ENCODE peak calls at places on chromosomes 6 and 20, in seven cellular contexts. K is GM13977, N is endothelial cell, U is uterus, A is thyroid gland, V is left lung, B is HFFc6. L is an unnamed sample.

GRCh38 chr6:12761376-12762115 is 45.0 kb downstream of the PHACTR1 start:
- DNase-seq in K (no peak), N (no peak), U (no peak), A (no peak), V (no peak), B (peak; percentile 95), L (no peak)

GRCh38 chr6:7644394-7644793 is 54.4 kb downstream of the SNRNP48 start:
- DNase-seq in K (no peak), N (no peak), U (no peak), A (no peak), V (no peak), B (no peak), L (no peak)

GRCh38 chr6:161169690-161170089 is 104.2 kb downstream of the AGPAT4 start:
- DNase-seq in K (no peak), N (no peak), U (peak; percentile 61), A (peak; percentile 47), V (no peak), B (peak; percentile 39), L (no peak)

GRCh38 chr20:10863337-10864060 is 189.7 kb upstream of the JAG1 start:
- DNase-seq in K (no peak), N (no peak), U (peak; percentile 18), A (no peak), V (no peak), B (peak; percentile 38), L (no peak)

GRCh38 chr6:17394192-17394611 is 807 bp downstream of the CAP2 start:
- DNase-seq in K (no peak), N (peak; percentile 33), U (peak; percentile 50), A (peak; percentile 73), V (peak; percentile 55), B (peak; percentile 70), L (peak; percentile 22)

GRCh38 chr6:75446278-75446880 is 47.2 kb downstream of the FILIP1 start:
- DNase-seq in K (peak; percentile 45), N (no peak), U (no peak), A (no peak), V (no peak), B (no peak), L (no peak)

GRCh38 chr6:85403331-85404015 is 46.4 kb upstream of the NT5E start:
- DNase-seq in K (no peak), N (no peak), U (no peak), A (no peak), V (no peak), B (peak; percentile 86), L (no peak)

GRCh38 chr6:20366082-20366834 is 35.4 kb upstream of the E2F3 start:
- DNase-seq in K (no peak), N (no peak), U (no peak), A (no peak), V (no peak), B (no peak), L (peak; percentile 46)

GRCh38 chr6:109720336-109720735 is 29.2 kb downstream of the FIG4 start:
- DNase-seq in K (no peak), N (no peak), U (no peak), A (no peak), V (no peak), B (no peak), L (no peak)

GRCh38 chr6:38209291-38209865 is 389.9 kb downstream of the ZFAND3 start:
- DNase-seq in K (no peak), N (no peak), U (no peak), A (no peak), V (no peak), B (no peak), L (no peak)

GRCh38 chr6:35017461-35018183 is 123.5 kb downstream of the TCP11 start:
- DNase-seq in K (no peak), N (no peak), U (peak; percentile 73), A (peak; percentile 63), V (peak; percentile 41), B (no peak), L (no peak)

GRCh38 chr6:15329154-15329781 is 83.4 kb downstream of the JARID2 start:
- DNase-seq in K (no peak), N (no peak), U (no peak), A (no peak), V (no peak), B (peak; percentile 91), L (no peak)

GRCh38 chr6:8082954-8083858 is 19.0 kb upstream of the BLOC1S5 start:
- DNase-seq in K (no peak), N (no peak), U (no peak), A (no peak), V (no peak), B (peak; percentile 96), L (no peak)

GRCh38 chr6:88683734-88684133 is 279.7 kb downstream of the RNGTT start:
- DNase-seq in K (no peak), N (no peak), U (no peak), A (no peak), V (no peak), B (no peak), L (no peak)

GRCh38 chr20:48921883-48922867 is 664 bp downstream of the ARFGEF2 start:
- DNase-seq in K (no peak), N (no peak), U (no peak), A (peak; percentile 64), V (peak; percentile 64), B (peak; percentile 22), L (no peak)

GRCh38 chr20:24918579-24919566 is 30.2 kb upstream of the CST7 start:
- DNase-seq in K (no peak), N (no peak), U (no peak), A (no peak), V (no peak), B (no peak), L (no peak)
- TF ChIP-seq CTCF in K (no peak), N (no peak), U (no peak), A (no peak), V (no peak), B (peak; percentile 68), L (no peak)

GRCh38 chr20:17685168-17685567 is 3.1 kb upstream of the RRBP1 start:
- DNase-seq in K (no peak), N (no peak), U (no peak), A (no peak), V (no peak), B (no peak), L (no peak)
- TF ChIP-seq CTCF in K (no peak), N (no peak), U (no peak), A (no peak), V (no peak), B (no peak), L (no peak)

GRCh38 chr6:145042559-145042958 is 692.8 kb downstream of the EPM2A start:
- DNase-seq in K (no peak), N (no peak), U (no peak), A (no peak), V (no peak), B (no peak), L (peak; percentile 12)
- TF ChIP-seq CTCF in K (no peak), N (no peak), U (no peak), A (no peak), V (no peak), B (peak; percentile 44), L (peak; percentile 20)

GRCh38 chr20:2400290-2400689 is 19.6 kb downstream of the TGM6 start:
- DNase-seq in K (no peak), N (no peak), U (no peak), A (no peak), V (no peak), B (no peak), L (no peak)
- TF ChIP-seq CTCF in K (no peak), N (no peak), U (no peak), A (no peak), V (no peak), B (no peak), L (no peak)

GRCh38 chr20:62899633-62900051 is 26.7 kb downstream of the DIDO1 start:
- DNase-seq in K (no peak), N (no peak), U (no peak), A (peak; percentile 22), V (no peak), B (no peak), L (no peak)
- TF ChIP-seq CTCF in K (no peak), N (no peak), U (no peak), A (no peak), V (no peak), B (no peak), L (no peak)

GRCh38 chr6:138285800-138286199 is 67.5 kb upstream of the PBOV1 start:
- DNase-seq in K (no peak), N (no peak), U (no peak), A (no peak), V (no peak), B (no peak), L (no peak)
- TF ChIP-seq CTCF in K (no peak), N (no peak), U (no peak), A (no peak), V (no peak), B (no peak), L (no peak)